ENCODE peak calls at places on chromosomes 1 and 21, in eight cellular contexts. J is K562, C is fibroblast of lung, X is PC-3, L is hepatocyte, D is IMR-90, S is HepG2, F is SK-N-SH. V is an unnamed sample. For H3K4me1, the result is how much of the 10 kb centered on the place peaks cover.

GRCh38 chr1:228646717-228647522 is 88.4 kb upstream of the RHOU start:
- DNase-seq in J (no peak), C (peak), X (peak), L (peak), D (peak), S (peak), F (peak), V (peak)

GRCh38 chr1:108644984-108645383 is 15.9 kb downstream of the HENMT1 start:
- DNase-seq in J (no peak), C (no peak), X (no peak), L (no peak), D (no peak), S (no peak), F (no peak), V (no peak)

GRCh38 chr1:169538998-169539871 is 47.0 kb downstream of the F5 start:
- DNase-seq in J (no peak), C (peak), X (peak), L (peak), D (peak), S (peak), F (no peak), V (peak)

GRCh38 chr1:162983671-162984425 is 85.3 kb upstream of the RGS4 start:
- DNase-seq in J (no peak), C (peak), X (no peak), L (no peak), D (no peak), S (no peak), F (no peak), V (no peak)

GRCh38 chr1:182120411-182121258 is 59.1 kb upstream of the ZNF648 start:
- DNase-seq in J (no peak), C (peak), X (peak), L (no peak), D (no peak), S (peak), F (no peak), V (no peak)

GRCh38 chr1:223143760-223144248 is 756 bp upstream of the TLR5 start:
- DNase-seq in J (peak), C (peak), X (no peak), L (peak), D (no peak), S (no peak), F (no peak), V (no peak)

GRCh38 chr1:92411511-92411910 is 75.2 kb downstream of the GFI1 start:
- DNase-seq in J (peak), C (peak), X (peak), L (peak), D (peak), S (no peak), F (no peak), V (no peak)

GRCh38 chr1:15696956-15697521 is 12.9 kb downstream of the PLEKHM2 start:
- DNase-seq in J (no peak), C (no peak), X (no peak), L (no peak), D (no peak), S (no peak), F (no peak), V (no peak)

GRCh38 chr1:159594581-159594980 is 7.0 kb downstream of the APCS start:
- DNase-seq in J (no peak), C (peak), X (no peak), L (no peak), D (no peak), S (no peak), F (no peak), V (no peak)

GRCh38 chr1:213996320-213997022 is 8.7 kb downstream of the PROX1 start:
- DNase-seq in J (no peak), C (no peak), X (peak), L (no peak), D (no peak), S (no peak), F (no peak), V (no peak)

GRCh38 chr1:15354580-15354965 is 55.1 kb upstream of the EFHD2 start:
- DNase-seq in J (no peak), C (peak), X (peak), L (no peak), D (peak), S (no peak), F (no peak), V (peak)

GRCh38 chr1:167661527-167662436 is 31.8 kb downstream of the RCSD1 start:
- DNase-seq in J (no peak), C (peak), X (peak), L (peak), D (peak), S (no peak), F (no peak), V (peak)

GRCh38 chr1:155170101-155170785 is 2.9 kb downstream of the KRTCAP2 start:
- DNase-seq in J (peak), C (no peak), X (no peak), L (no peak), D (no peak), S (no peak), F (no peak), V (no peak)

GRCh38 chr1:99855914-99856450 is 5.8 kb downstream of the AGL start:
- DNase-seq in J (no peak), C (peak), X (no peak), L (no peak), D (peak), S (no peak), F (no peak), V (no peak)

GRCh38 chr1:160911441-160911840 is 26.5 kb upstream of the ITLN1 start:
- DNase-seq in J (no peak), C (peak), X (no peak), L (peak), D (peak), S (no peak), F (no peak), V (peak)

GRCh38 chr21:34534522-34534921 is 22.5 kb upstream of the KCNE1 start:
- DNase-seq in J (no peak), C (peak), X (no peak), L (no peak), D (no peak), S (peak), F (no peak), V (peak)

GRCh38 chr1:234954613-234955012 is 174.0 kb downstream of the TOMM20 start:
- DNase-seq in J (no peak), C (no peak), X (no peak), L (no peak), D (no peak), S (no peak), F (peak), V (no peak)

GRCh38 chr1:156095906-156096508 is 13.7 kb upstream of the MEX3A start:
- DNase-seq in J (no peak), C (no peak), X (no peak), L (no peak), D (no peak), S (no peak), F (no peak), V (no peak)

GRCh38 chr1:223802602-223803001 is 43.1 kb downstream of the TP53BP2 start:
- DNase-seq in J (no peak), C (peak), X (no peak), L (no peak), D (no peak), S (no peak), F (no peak), V (no peak)

GRCh38 chr1:30763654-30764248 is 6.2 kb upstream of the LAPTM5 start:
- DNase-seq in J (no peak), C (peak), X (no peak), L (peak), D (peak), S (no peak), F (no peak), V (no peak)

GRCh38 chr1:55466343-55466742 is 251.2 kb upstream of the USP24 start:
- DNase-seq in J (no peak), C (no peak), X (peak), L (no peak), D (no peak), S (no peak), F (no peak), V (peak)

GRCh38 chr1:224676613-224677012 is 60.5 kb downstream of the CNIH3 start:
- DNase-seq in J (no peak), C (no peak), X (no peak), L (no peak), D (no peak), S (no peak), F (no peak), V (no peak)

GRCh38 chr21:36156815-36157670 is at the start of gene DOP1B:
- DNase-seq in J (no peak), C (no peak), X (peak), L (no peak), D (no peak), S (no peak), F (no peak), V (no peak)

GRCh38 chr21:36156339-36156814 is 247 bp upstream of the DOP1B start:
- DNase-seq in J (peak), C (peak), X (peak), L (peak), D (peak), S (peak), F (peak), V (peak)

GRCh38 chr21:36159356-36159921 is 2.8 kb downstream of the DOP1B start:
- DNase-seq in J (no peak), C (no peak), X (no peak), L (no peak), D (no peak), S (no peak), F (no peak), V (peak)

GRCh38 chr21:36160850-36161178 is 4.2 kb downstream of the DOP1B start:
- DNase-seq in J (no peak), C (no peak), X (no peak), L (no peak), D (no peak), S (no peak), F (no peak), V (no peak)

DNA sequence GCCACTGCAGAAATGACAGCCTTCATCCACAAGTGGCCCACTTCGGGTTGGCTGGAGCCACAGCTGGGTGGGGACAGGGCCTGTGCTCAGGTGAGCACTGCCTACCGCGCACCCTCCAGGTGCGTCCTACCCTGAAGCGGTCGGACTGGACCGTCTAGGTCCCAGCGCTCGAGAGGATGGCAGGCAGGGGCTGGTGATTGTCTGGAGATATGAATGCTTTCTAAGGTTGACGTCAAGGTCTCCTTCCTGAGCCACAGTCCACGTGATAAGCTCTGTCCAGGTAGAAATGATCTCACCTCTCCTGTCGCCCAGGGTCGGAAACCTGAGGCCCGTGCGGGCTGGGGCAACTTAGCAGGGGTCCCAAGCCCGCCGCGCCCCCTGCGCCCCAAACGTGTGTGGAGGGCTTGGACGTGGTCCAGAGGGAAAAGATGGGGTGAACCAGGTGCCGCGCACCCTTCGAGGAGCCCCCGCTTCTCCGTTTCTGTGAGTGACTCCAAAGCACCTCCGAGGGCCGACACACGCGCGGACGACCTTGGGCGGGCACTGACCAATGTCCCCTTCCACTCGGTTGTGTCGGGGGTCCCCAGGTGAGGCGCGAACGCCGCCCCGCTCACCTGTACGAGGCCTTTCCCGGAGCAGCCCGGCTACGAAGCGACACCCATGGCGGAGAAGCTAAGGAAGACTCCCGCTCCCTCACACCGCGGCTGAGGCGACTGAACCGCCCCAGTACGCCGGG is 853 bp upstream of the DOP1B start:
- DNase-seq in J (no peak), C (no peak), X (peak), L (peak), D (no peak), S (no peak), F (no peak), V (peak)
- H2AFZ ChIP-seq in J (peak), C (peak), X (peak), L (peak), D (peak), S (no peak), F (peak), V (peak)

GRCh38 chr1:243495442-243496172 is 239.8 kb downstream of the SDCCAG8 start:
- DNase-seq in J (no peak), C (peak), X (no peak), L (peak), D (peak), S (no peak), F (no peak), V (no peak)
- H3K4me3 ChIP-seq in J (no peak), C (no peak), X (no peak), L (no peak), D (no peak), S (no peak), F (no peak), V (no peak)

DNA sequence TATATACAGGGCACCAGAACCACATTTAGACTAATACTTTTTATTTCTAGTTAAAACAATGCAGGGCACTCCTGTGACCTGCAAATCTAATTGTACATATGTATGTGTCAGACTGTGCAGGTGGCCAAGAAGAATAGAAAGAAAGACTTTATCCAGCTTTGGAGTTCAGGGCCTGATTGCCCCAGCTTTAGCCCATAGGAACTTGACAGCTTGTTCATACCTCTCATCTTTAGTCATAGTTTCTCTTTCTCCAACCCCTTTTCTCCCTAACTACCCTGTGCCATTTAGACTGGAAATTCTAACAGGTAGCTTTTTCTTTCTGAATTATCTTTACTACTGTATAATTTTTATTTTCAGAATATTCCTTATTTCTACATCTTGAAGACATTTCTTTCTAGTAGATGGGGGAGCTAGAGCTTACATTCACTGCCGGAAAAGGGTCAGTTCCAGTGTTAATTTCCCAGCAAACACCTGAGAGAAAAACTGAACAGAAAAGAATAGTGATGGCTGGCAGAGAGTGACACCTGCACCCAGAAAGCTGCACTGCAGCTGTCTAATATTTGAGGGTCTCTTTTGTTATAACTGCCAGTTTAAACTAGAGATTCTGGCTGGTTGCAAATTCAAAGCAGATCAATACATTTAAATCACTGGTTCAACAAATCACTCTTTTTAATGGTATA is 8.4 kb downstream of the YBX1 start:
- DNase-seq in J (no peak), C (peak), X (no peak), L (no peak), D (peak), S (no peak), F (no peak), V (no peak)
- H3K4me1 ChIP-seq in J (under half), C (under half), X (half or more), L (half or more), D (under half), S (half or more), F (under half), V (half or more)

GRCh38 chr1:150235852-150236613 is at the start of gene ANP32E:
- DNase-seq in J (peak), C (peak), X (peak), L (peak), D (peak), S (peak), F (peak), V (peak)
- H2AFZ ChIP-seq in J (peak), C (peak), X (peak), L (peak), D (peak), S (peak), F (peak), V (peak)

GRCh38 chr1:39872698-39873097 is 10.6 kb downstream of the TRIT1 start:
- DNase-seq in J (no peak), C (no peak), X (no peak), L (no peak), D (no peak), S (no peak), F (no peak), V (no peak)

GRCh38 chr1:39877980-39878956 is 5.0 kb downstream of the TRIT1 start:
- DNase-seq in J (no peak), C (no peak), X (no peak), L (no peak), D (no peak), S (no peak), F (no peak), V (no peak)

GRCh38 chr1:39877231-39877778 is 6.0 kb downstream of the TRIT1 start:
- DNase-seq in J (no peak), C (no peak), X (no peak), L (no peak), D (no peak), S (no peak), F (no peak), V (no peak)

GRCh38 chr1:39871796-39872195 is 11.5 kb downstream of the TRIT1 start:
- DNase-seq in J (no peak), C (no peak), X (no peak), L (no peak), D (no peak), S (no peak), F (no peak), V (no peak)

GRCh38 chr1:39876136-39876535 is 7.2 kb downstream of the TRIT1 start:
- DNase-seq in J (no peak), C (no peak), X (no peak), L (no peak), D (no peak), S (no peak), F (no peak), V (no peak)
- H3K4me3 ChIP-seq in J (no peak), C (no peak), X (no peak), L (no peak), D (no peak), S (no peak), F (no peak), V (no peak)

GRCh38 chr1:207840380-207840779 is 70.5 kb downstream of the CD34 start:
- DNase-seq in J (no peak), C (no peak), X (no peak), L (no peak), D (no peak), S (no peak), F (no peak), V (no peak)

GRCh38 chr1:207844374-207844773 is 66.6 kb downstream of the CD34 start:
- DNase-seq in J (no peak), C (no peak), X (no peak), L (no peak), D (no peak), S (no peak), F (no peak), V (no peak)

GRCh38 chr1:207841318-207841717 is 69.6 kb downstream of the CD34 start:
- DNase-seq in J (no peak), C (no peak), X (no peak), L (no peak), D (no peak), S (no peak), F (no peak), V (no peak)

GRCh38 chr1:207841907-207842306 is 69.0 kb downstream of the CD34 start:
- DNase-seq in J (no peak), C (no peak), X (no peak), L (no peak), D (no peak), S (no peak), F (no peak), V (no peak)

GRCh38 chr1:207842506-207842905 is 68.4 kb downstream of the CD34 start:
- DNase-seq in J (no peak), C (no peak), X (no peak), L (no peak), D (no peak), S (no peak), F (no peak), V (no peak)
- H3K4me1 ChIP-seq in J (under half), C (under half), X (under half), L (under half), D (under half), S (under half), F (under half), V (under half)